ENCODE peak calls at places on chromosomes 3 and 15, in ten cellular contexts. S is CD8-positive, alpha-beta T cell; O is lung; G is uterus; C is AG09309; E is OCI-LY7; V is cardiac muscle cell; A is lower leg skin; U is foreskin fibroblast; P is suprapubic skin. K is an unnamed sample.

GRCh38 chr3:143000525-143000924 is 845 bp upstream of the U2SURP start:
- DNase-seq in E (no peak), S (no peak), A (no peak), C (no peak), V (no peak), O (no peak), G (no peak), P (no peak), U (peak; percentile 49), K (no peak)

GRCh38 chr15:31236184-31237041 is 90.2 kb upstream of the KLF13 start:
- DNase-seq in U (peak; percentile 97), V (peak; percentile 18), S (no peak), C (peak; percentile 88), E (peak; percentile 80), A (peak; percentile 93), O (peak; percentile 74), G (peak; percentile 79), P (no peak), K (peak; percentile 85)

GRCh38 chr15:42491540-42492225 is 742 bp upstream of the ZNF106 start:
- DNase-seq in U (peak; percentile 54), C (no peak), S (no peak), V (no peak), A (no peak), G (no peak), O (peak; percentile 46), E (no peak), P (no peak), K (no peak)

GRCh38 chr3:188220988-188221818 is 67.2 kb downstream of the LPP start:
- DNase-seq in S (no peak), V (no peak), E (no peak), C (no peak), A (peak; percentile 94), U (peak; percentile 89), P (no peak), G (peak; percentile 46), O (no peak), K (no peak)

GRCh38 chr3:38154625-38155255 is 10.6 kb upstream of the OXSR1 start:
- DNase-seq in U (no peak), C (no peak), A (peak; percentile 59), V (no peak), G (no peak), P (no peak), E (no peak), O (no peak), S (no peak), K (no peak)

GRCh38 chr3:135392151-135392550 is 573.4 kb upstream of the PPP2R3A start:
- DNase-seq in V (no peak), P (no peak), A (no peak), U (no peak), O (no peak), E (no peak), S (no peak), C (no peak), G (no peak), K (no peak)

GRCh38 chr3:63232764-63233396 is 45.2 kb upstream of the SYNPR start:
- DNase-seq in G (no peak), V (peak; percentile 37), C (no peak), A (no peak), P (no peak), S (no peak), O (no peak), U (peak; percentile 19), E (peak; percentile 42), K (no peak)

GRCh38 chr3:188476930-188477329 is 323.0 kb downstream of the LPP start:
- DNase-seq in P (no peak), S (no peak), C (no peak), E (no peak), V (peak; percentile 48), O (no peak), A (no peak), G (no peak), U (peak; percentile 19), K (no peak)

GRCh38 chr15:101065570-101066221 is 146.5 kb downstream of the LRRK1 start:
- DNase-seq in G (no peak), A (no peak), V (no peak), S (no peak), E (no peak), C (no peak), U (no peak), O (no peak), P (no peak), K (no peak)

GRCh38 chr15:101063212-101063611 is 144.1 kb downstream of the LRRK1 start:
- DNase-seq in A (no peak), P (peak; percentile 56), C (no peak), E (no peak), V (no peak), S (no peak), O (no peak), U (no peak), G (no peak), K (peak; percentile 31)

GRCh38 chr15:101064795-101065569 is 145.8 kb downstream of the LRRK1 start:
- DNase-seq in U (no peak), G (no peak), A (no peak), O (no peak), S (no peak), V (no peak), C (no peak), E (no peak), P (peak; percentile 66), K (no peak)

GRCh38 chr15:101062471-101063171 is 143.5 kb downstream of the LRRK1 start:
- DNase-seq in V (no peak), O (no peak), G (no peak), U (no peak), S (no peak), E (peak; percentile 88), C (no peak), A (peak; percentile 78), P (peak; percentile 53), K (peak; percentile 22)

GRCh38 chr15:101063891-101064794 is 145.0 kb downstream of the LRRK1 start:
- DNase-seq in A (peak; percentile 79), E (no peak), O (no peak), U (no peak), C (no peak), V (no peak), S (no peak), G (no peak), P (peak; percentile 74), K (peak; percentile 63)
- TF ChIP-seq CTCF in A (no peak), E (no peak), O (no peak), U (no peak), C (no peak), V (peak; percentile 3), S (no peak), G (no peak), P (no peak), K (no peak)

GRCh38 chr3:175554761-175555160 is 695.6 kb downstream of the NAALADL2 start:
- DNase-seq in A (no peak), C (no peak), P (no peak), E (no peak), G (no peak), S (no peak), V (no peak), U (no peak), O (no peak), K (no peak)
- H3K4me3 ChIP-seq in A (no peak overlapping the region), C (no peak overlapping the region), P (no peak overlapping the region), E (no peak overlapping the region), G (no peak overlapping the region), S (no peak overlapping the region), V (no peak overlapping the region), U (no peak overlapping the region), O (no peak overlapping the region), K (no peak overlapping the region)

GRCh38 chr3:148717918-148718317 is 20.2 kb downstream of the AGTR1 start:
- DNase-seq in S (no peak), A (no peak), U (no peak), P (no peak), G (no peak), V (no peak), E (no peak), C (no peak), O (no peak), K (no peak)

GRCh38 chr3:148720873-148721272 is 23.2 kb downstream of the AGTR1 start:
- DNase-seq in G (no peak), V (no peak), C (no peak), P (no peak), E (no peak), A (no peak), S (no peak), O (no peak), U (no peak), K (no peak)

GRCh38 chr3:148723591-148723990 is 25.9 kb downstream of the AGTR1 start:
- DNase-seq in S (no peak), G (no peak), A (no peak), O (no peak), U (peak; percentile 73), E (no peak), C (peak; percentile 47), V (no peak), P (no peak), K (no peak)

GRCh38 chr3:148716657-148717056 is 19.0 kb downstream of the AGTR1 start:
- DNase-seq in P (no peak), V (no peak), G (no peak), U (no peak), C (no peak), S (no peak), E (no peak), O (no peak), A (no peak), K (no peak)

DNA sequence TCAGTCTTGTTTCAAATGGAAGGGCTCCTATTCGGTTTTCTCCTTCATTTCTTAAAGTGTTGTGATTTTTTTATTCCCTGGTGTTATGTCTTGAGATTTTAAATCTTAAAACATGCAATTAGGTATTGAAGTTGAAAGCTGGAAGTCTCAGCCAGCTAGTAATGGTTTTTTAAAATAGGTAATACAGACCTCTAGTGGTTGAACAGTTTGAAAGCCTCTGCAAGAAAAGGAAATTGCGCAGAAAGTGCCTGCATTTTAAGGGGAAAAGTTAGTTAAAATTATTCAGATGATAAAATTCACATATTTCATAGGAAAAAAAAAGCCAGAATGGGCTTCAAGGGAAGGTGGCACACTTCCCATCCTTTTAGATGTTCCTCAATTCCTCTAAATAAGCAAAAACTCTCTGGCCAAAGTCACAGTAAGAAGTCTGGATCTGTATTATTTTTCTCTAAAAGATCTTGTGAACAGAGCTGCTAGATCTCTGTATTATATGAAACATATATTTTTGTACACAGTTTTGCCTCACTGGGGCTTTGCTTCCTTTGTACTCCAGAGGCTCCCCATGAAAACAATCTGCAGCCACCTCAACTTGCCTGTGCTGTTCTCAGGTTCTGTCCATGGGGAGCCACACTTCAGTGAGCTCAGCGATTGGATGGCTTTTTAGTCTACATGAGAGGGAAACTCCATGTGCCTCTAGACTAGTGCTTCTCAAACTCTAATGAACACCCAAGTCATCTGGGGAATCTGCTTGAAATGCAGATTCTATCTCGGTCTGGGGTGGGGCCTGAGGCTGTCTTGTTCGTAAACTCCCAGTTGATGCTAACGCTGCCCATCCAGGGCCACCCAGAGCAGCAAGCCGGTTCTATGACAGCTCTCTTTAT is 21.5 kb downstream of the AGTR1 start:
- DNase-seq in U (peak; percentile 47), A (no peak), O (no peak), P (no peak), S (no peak), V (peak; percentile 11), C (no peak), E (no peak), G (no peak), K (no peak)
- TF ChIP-seq CTCF in U (peak; percentile 59), A (no peak), O (no peak), P (no peak), S (no peak), V (peak; percentile 55), C (peak; percentile 48), E (peak; percentile 63), G (peak; percentile 12), K (peak; percentile 43)

DNA sequence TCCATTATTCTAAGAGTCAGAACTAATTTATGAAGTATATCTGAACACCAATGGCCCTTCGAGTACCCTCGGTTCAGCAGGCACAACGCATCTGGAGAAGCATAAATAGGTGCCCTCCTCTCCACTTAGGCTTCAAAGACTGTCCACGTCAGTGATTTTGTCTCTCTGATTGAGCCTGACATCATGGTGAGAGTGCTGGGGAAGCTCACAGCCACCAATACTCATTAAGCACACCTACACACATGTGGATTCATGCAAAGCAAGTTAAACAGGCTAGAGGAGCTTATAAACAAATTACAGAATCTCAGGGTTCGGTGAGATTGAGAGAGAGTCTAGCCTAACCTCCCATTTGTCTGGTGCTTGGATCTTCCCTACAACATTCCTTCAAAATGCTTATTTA is 3.6 kb downstream of the CLDN1 start:
- DNase-seq in G (no peak), O (no peak), S (no peak), E (no peak), C (no peak), V (no peak), U (no peak), A (no peak), P (no peak), K (no peak)
- H3K4me3 ChIP-seq in G (peak overlapping the region; percentile 60), O (no peak overlapping the region), S (no peak overlapping the region), E (no peak overlapping the region), C (no peak overlapping the region), V (no peak overlapping the region), U (no peak overlapping the region), A (no peak overlapping the region), P (peak overlapping the region; percentile 70), K (no peak overlapping the region)